ENCODE peak calls at places on chromosome X, in eight cellular contexts. One of them, this sample, is unnamed.

GRCh38 chrX:128020701-128021100 is 31.5 kb downstream of the ACTRT1 start:
- DNase-seq in T47D: peak
- DNase-seq in ELF-1: peak
- DNase-seq in RKO: peak
- DNase-seq in natural killer cell: no peak
- DNase-seq in cardiac muscle cell: no peak
- DNase-seq in RWPE1: peak
- DNase-seq in erythroblast: no peak
- DNase-seq in this sample: peak

GRCh38 chrX:80876877-80877276 is 67.2 kb upstream of the BRWD3 start:
- DNase-seq in T47D: peak
- DNase-seq in ELF-1: no peak
- DNase-seq in RKO: peak
- DNase-seq in natural killer cell: no peak
- DNase-seq in cardiac muscle cell: peak
- DNase-seq in RWPE1: peak
- DNase-seq in erythroblast: peak
- DNase-seq in this sample: peak

GRCh38 chrX:23792861-23793553 is 10.0 kb downstream of the SAT1 start:
- DNase-seq in T47D: no peak
- DNase-seq in ELF-1: peak
- DNase-seq in RKO: no peak
- DNase-seq in natural killer cell: no peak
- DNase-seq in cardiac muscle cell: no peak
- DNase-seq in RWPE1: no peak
- DNase-seq in erythroblast: no peak
- DNase-seq in this sample: no peak

GRCh38 chrX:48002929-48003328 is 860 bp downstream of the ZNF182 start:
- DNase-seq in T47D: no peak
- DNase-seq in ELF-1: no peak
- DNase-seq in RKO: no peak
- DNase-seq in natural killer cell: no peak
- DNase-seq in cardiac muscle cell: no peak
- DNase-seq in RWPE1: no peak
- DNase-seq in erythroblast: no peak
- DNase-seq in this sample: no peak

GRCh38 chrX:153736871-153737441 is 12.3 kb downstream of the ABCD1 start:
- DNase-seq in T47D: no peak
- DNase-seq in ELF-1: no peak
- DNase-seq in RKO: no peak
- DNase-seq in natural killer cell: no peak
- DNase-seq in cardiac muscle cell: no peak
- DNase-seq in RWPE1: no peak
- DNase-seq in erythroblast: no peak
- DNase-seq in this sample: no peak

GRCh38 chrX:10615931-10616780 is 4.2 kb downstream of the MID1 start:
- DNase-seq in T47D: peak
- DNase-seq in ELF-1: peak
- DNase-seq in RKO: peak
- DNase-seq in natural killer cell: no peak
- DNase-seq in cardiac muscle cell: peak
- DNase-seq in RWPE1: no peak
- DNase-seq in erythroblast: peak
- DNase-seq in this sample: no peak

GRCh38 chrX:108399427-108400165 is 38.6 kb downstream of the COL4A6 start:
- DNase-seq in T47D: peak
- DNase-seq in ELF-1: no peak
- DNase-seq in RKO: no peak
- DNase-seq in natural killer cell: no peak
- DNase-seq in cardiac muscle cell: no peak
- DNase-seq in RWPE1: peak
- DNase-seq in erythroblast: no peak
- DNase-seq in this sample: no peak

GRCh38 chrX:139770366-139770765 is 62.4 kb upstream of the MCF2 start:
- DNase-seq in T47D: no peak
- DNase-seq in ELF-1: no peak
- DNase-seq in RKO: no peak
- DNase-seq in natural killer cell: no peak
- DNase-seq in cardiac muscle cell: no peak
- DNase-seq in RWPE1: no peak
- DNase-seq in erythroblast: no peak
- DNase-seq in this sample: no peak

GRCh38 chrX:108036298-108036973 is 8.4 kb upstream of the VSIG1 start:
- DNase-seq in T47D: no peak
- DNase-seq in ELF-1: no peak
- DNase-seq in RKO: peak
- DNase-seq in natural killer cell: no peak
- DNase-seq in cardiac muscle cell: no peak
- DNase-seq in RWPE1: peak
- DNase-seq in erythroblast: no peak
- DNase-seq in this sample: peak

GRCh38 chrX:72685810-72686465 is 28.2 kb downstream of the PHKA1 start:
- DNase-seq in T47D: peak
- DNase-seq in ELF-1: no peak
- DNase-seq in RKO: no peak
- DNase-seq in natural killer cell: no peak
- DNase-seq in cardiac muscle cell: no peak
- DNase-seq in RWPE1: peak
- DNase-seq in erythroblast: no peak
- DNase-seq in this sample: no peak

GRCh38 chrX:124240422-124240821 is 92.0 kb upstream of the TEX13D start:
- DNase-seq in T47D: no peak
- DNase-seq in ELF-1: no peak
- DNase-seq in RKO: no peak
- DNase-seq in natural killer cell: no peak
- DNase-seq in cardiac muscle cell: no peak
- DNase-seq in RWPE1: no peak
- DNase-seq in erythroblast: no peak
- DNase-seq in this sample: no peak

GRCh38 chrX:81301877-81302276 is 100.0 kb downstream of the SH3BGRL start:
- DNase-seq in T47D: no peak
- DNase-seq in ELF-1: no peak
- DNase-seq in RKO: no peak
- DNase-seq in natural killer cell: no peak
- DNase-seq in cardiac muscle cell: no peak
- DNase-seq in RWPE1: peak
- DNase-seq in erythroblast: no peak
- DNase-seq in this sample: no peak

GRCh38 chrX:71143508-71143907 is 1.1 kb upstream of the NLGN3 start:
- DNase-seq in T47D: no peak
- DNase-seq in ELF-1: no peak
- DNase-seq in RKO: no peak
- DNase-seq in natural killer cell: no peak
- DNase-seq in cardiac muscle cell: no peak
- DNase-seq in RWPE1: no peak
- DNase-seq in erythroblast: peak
- DNase-seq in this sample: no peak

GRCh38 chrX:154833746-154834274 is 652 bp downstream of the SMIM9 start:
- DNase-seq in T47D: no peak
- DNase-seq in ELF-1: no peak
- DNase-seq in RKO: no peak
- DNase-seq in natural killer cell: no peak
- DNase-seq in cardiac muscle cell: no peak
- DNase-seq in RWPE1: no peak
- DNase-seq in erythroblast: no peak
- DNase-seq in this sample: no peak

GRCh38 chrX:121641560-121641959 is 594.1 kb downstream of the GLUD2 start:
- DNase-seq in T47D: no peak
- DNase-seq in ELF-1: no peak
- DNase-seq in RKO: no peak
- DNase-seq in natural killer cell: no peak
- DNase-seq in cardiac muscle cell: no peak
- DNase-seq in RWPE1: peak
- DNase-seq in erythroblast: no peak
- DNase-seq in this sample: peak